ENCODE peak calls at places on chromosomes 4 and X, in eight cellular contexts. One of them, this sample, is unnamed.

GRCh38 chr4:113645771-113646455 is 115.6 kb downstream of the CAMK2D start:
- DNase-seq in mucosa of descending colon: no peak
- DNase-seq in naive thymus-derived CD8-positive, alpha-beta T cell: no peak
- DNase-seq in Right ventricle myocardium superior: no peak
- DNase-seq in occipital lobe: no peak
- DNase-seq in GM23338: peak
- DNase-seq in cardiac septum: no peak
- DNase-seq in NCI-H1092 treated with DMSO at 0.1 percent for 48 hours: no peak
- DNase-seq in this sample: no peak

GRCh38 chr4:837772-838171 is 11.8 kb upstream of the CPLX1 start:
- DNase-seq in mucosa of descending colon: no peak
- DNase-seq in naive thymus-derived CD8-positive, alpha-beta T cell: no peak
- DNase-seq in Right ventricle myocardium superior: no peak
- DNase-seq in occipital lobe: no peak
- DNase-seq in GM23338: no peak
- DNase-seq in cardiac septum: no peak
- DNase-seq in NCI-H1092 treated with DMSO at 0.1 percent for 48 hours: no peak
- DNase-seq in this sample: no peak

GRCh38 chr4:10639100-10639499 is 45.5 kb downstream of the CLNK start:
- DNase-seq in mucosa of descending colon: no peak
- DNase-seq in naive thymus-derived CD8-positive, alpha-beta T cell: no peak
- DNase-seq in Right ventricle myocardium superior: no peak
- DNase-seq in occipital lobe: no peak
- DNase-seq in GM23338: no peak
- DNase-seq in cardiac septum: no peak
- DNase-seq in NCI-H1092 treated with DMSO at 0.1 percent for 48 hours: no peak
- DNase-seq in this sample: no peak

GRCh38 chrX:97199501-97199900 is 315.8 kb downstream of the RPA4 start:
- DNase-seq in mucosa of descending colon: no peak
- DNase-seq in naive thymus-derived CD8-positive, alpha-beta T cell: no peak
- DNase-seq in Right ventricle myocardium superior: no peak
- DNase-seq in occipital lobe: no peak
- DNase-seq in GM23338: no peak
- DNase-seq in cardiac septum: no peak
- DNase-seq in NCI-H1092 treated with DMSO at 0.1 percent for 48 hours: no peak
- DNase-seq in this sample: no peak

GRCh38 chrX:142994988-142995387 is 30.7 kb upstream of the SPANXN4 start:
- DNase-seq in mucosa of descending colon: no peak
- DNase-seq in naive thymus-derived CD8-positive, alpha-beta T cell: no peak
- DNase-seq in Right ventricle myocardium superior: no peak
- DNase-seq in occipital lobe: no peak
- DNase-seq in GM23338: no peak
- DNase-seq in cardiac septum: no peak
- DNase-seq in NCI-H1092 treated with DMSO at 0.1 percent for 48 hours: no peak
- DNase-seq in this sample: no peak

GRCh38 chr4:153489856-153490558 is 23.8 kb downstream of the TMEM131L start:
- DNase-seq in mucosa of descending colon: no peak
- DNase-seq in naive thymus-derived CD8-positive, alpha-beta T cell: no peak
- DNase-seq in Right ventricle myocardium superior: no peak
- DNase-seq in occipital lobe: no peak
- DNase-seq in GM23338: no peak
- DNase-seq in cardiac septum: no peak
- DNase-seq in NCI-H1092 treated with DMSO at 0.1 percent for 48 hours: no peak
- DNase-seq in this sample: no peak

GRCh38 chrX:24277405-24277804 is 36.5 kb downstream of the SUPT20HL2 start:
- DNase-seq in mucosa of descending colon: no peak
- DNase-seq in naive thymus-derived CD8-positive, alpha-beta T cell: no peak
- DNase-seq in Right ventricle myocardium superior: no peak
- DNase-seq in occipital lobe: no peak
- DNase-seq in GM23338: no peak
- DNase-seq in cardiac septum: no peak
- DNase-seq in NCI-H1092 treated with DMSO at 0.1 percent for 48 hours: no peak
- DNase-seq in this sample: no peak

GRCh38 chrX:39309721-39310152 is 508.5 kb downstream of the MID1IP1 start:
- DNase-seq in mucosa of descending colon: no peak
- DNase-seq in naive thymus-derived CD8-positive, alpha-beta T cell: peak
- DNase-seq in Right ventricle myocardium superior: peak
- DNase-seq in occipital lobe: no peak
- DNase-seq in GM23338: no peak
- DNase-seq in cardiac septum: no peak
- DNase-seq in NCI-H1092 treated with DMSO at 0.1 percent for 48 hours: no peak
- DNase-seq in this sample: peak

GRCh38 chr4:129218897-129219296 is 122.9 kb downstream of the C4orf33 start:
- DNase-seq in mucosa of descending colon: no peak
- DNase-seq in naive thymus-derived CD8-positive, alpha-beta T cell: no peak
- DNase-seq in Right ventricle myocardium superior: no peak
- DNase-seq in occipital lobe: no peak
- DNase-seq in GM23338: no peak
- DNase-seq in cardiac septum: no peak
- DNase-seq in NCI-H1092 treated with DMSO at 0.1 percent for 48 hours: no peak
- DNase-seq in this sample: no peak

GRCh38 chr4:171266666-171267065 is 546.5 kb upstream of the GALNTL6 start:
- DNase-seq in mucosa of descending colon: no peak
- DNase-seq in naive thymus-derived CD8-positive, alpha-beta T cell: no peak
- DNase-seq in Right ventricle myocardium superior: no peak
- DNase-seq in occipital lobe: no peak
- DNase-seq in GM23338: no peak
- DNase-seq in cardiac septum: no peak
- DNase-seq in NCI-H1092 treated with DMSO at 0.1 percent for 48 hours: no peak
- DNase-seq in this sample: no peak

GRCh38 chr4:78581626-78582025 is 30.1 kb downstream of the ANXA3 start:
- DNase-seq in mucosa of descending colon: no peak
- DNase-seq in naive thymus-derived CD8-positive, alpha-beta T cell: no peak
- DNase-seq in Right ventricle myocardium superior: no peak
- DNase-seq in occipital lobe: no peak
- DNase-seq in GM23338: no peak
- DNase-seq in cardiac septum: no peak
- DNase-seq in NCI-H1092 treated with DMSO at 0.1 percent for 48 hours: no peak
- DNase-seq in this sample: no peak